ENCODE peak calls at places on chromosomes 2 and 18, in six cellular contexts. L, W, F, C, K and N are unnamed samples.

GRCh38 chr18:58572680-58573079 is 56.2 kb downstream of the ALPK2 start:
- DNase-seq in L (no peak), W (no peak), F (no peak), C (no peak), K (no peak), N (no peak)

GRCh38 chr18:6648581-6648980 is 80.9 kb upstream of the ARHGAP28 start:
- DNase-seq in L (no peak), W (no peak), F (no peak), C (no peak), K (no peak), N (no peak)

GRCh38 chr2:234521536-234521935 is 24.7 kb upstream of the ARL4C start:
- DNase-seq in L (no peak), W (no peak), F (no peak), C (no peak), K (no peak), N (no peak)

GRCh38 chr18:22559414-22560282 is 141.9 kb upstream of the CTAGE1 start:
- DNase-seq in L (peak), W (no peak), F (peak), C (peak), K (peak), N (peak)

GRCh38 chr2:186590538-186591441 is 934 bp downstream of the ITGAV start:
- DNase-seq in L (peak), W (peak), F (peak), C (peak), K (peak), N (no peak)

GRCh38 chr18:13159579-13159978 is 59.0 kb upstream of the LDLRAD4 start:
- DNase-seq in L (peak), W (peak), F (no peak), C (peak), K (peak), N (no peak)

GRCh38 chr2:55782528-55783173 is 89.0 kb upstream of the PNPT1 start:
- DNase-seq in L (no peak), W (no peak), F (no peak), C (no peak), K (no peak), N (no peak)

GRCh38 chr18:48165104-48165866 is 234.8 kb upstream of the SMAD2 start:
- DNase-seq in L (no peak), W (peak), F (no peak), C (no peak), K (no peak), N (peak)

GRCh38 chr2:237704476-237705224 is 77.3 kb downstream of the LRRFIP1 start:
- DNase-seq in L (no peak), W (no peak), F (peak), C (no peak), K (no peak), N (no peak)

GRCh38 chr2:40690525-40690924 is 238.6 kb upstream of the SLC8A1 start:
- DNase-seq in L (no peak), W (no peak), F (no peak), C (no peak), K (no peak), N (no peak)

GRCh38 chr2:108267117-108267516 is 21.6 kb upstream of the SULT1C2 start:
- DNase-seq in L (no peak), W (no peak), F (no peak), C (no peak), K (no peak), N (no peak)

GRCh38 chr2:118971245-118972122 is 29.5 kb downstream of the MARCO start:
- DNase-seq in L (no peak), W (no peak), F (no peak), C (no peak), K (no peak), N (no peak)

GRCh38 chr18:58213445-58213844 is 169.4 kb downstream of the NEDD4L start:
- DNase-seq in L (no peak), W (no peak), F (no peak), C (no peak), K (no peak), N (no peak)

GRCh38 chr2:121210691-121211090 is 74.3 kb downstream of the TFCP2L1 start:
- DNase-seq in L (no peak), W (no peak), F (no peak), C (peak), K (no peak), N (no peak)

GRCh38 chr2:118046628-118047210 is 32.8 kb upstream of the CCDC93 start:
- DNase-seq in L (peak), W (no peak), F (no peak), C (peak), K (peak), N (no peak)

GRCh38 chr2:188303363-188304031 is 11.8 kb downstream of the GULP1 start:
- DNase-seq in L (no peak), W (no peak), F (no peak), C (peak), K (no peak), N (no peak)

GRCh38 chr18:26468931-26469340 is 79.4 kb downstream of the KCTD1 start:
- DNase-seq in L (peak), W (no peak), F (no peak), C (peak), K (peak), N (no peak)

GRCh38 chr2:204860249-204860648 is 315.0 kb downstream of the PARD3B start:
- DNase-seq in L (no peak), W (no peak), F (no peak), C (no peak), K (no peak), N (no peak)

GRCh38 chr2:127659408-127660290 is 13.7 kb downstream of the GPR17 start:
- DNase-seq in L (no peak), W (peak), F (no peak), C (no peak), K (no peak), N (peak)

GRCh38 chr2:170660406-170660805 is 54.7 kb upstream of the SP5 start:
- DNase-seq in L (peak), W (no peak), F (no peak), C (no peak), K (no peak), N (no peak)

GRCh38 chr2:17827785-17828184 is 11.5 kb downstream of the MSGN1 start:
- DNase-seq in L (no peak), W (no peak), F (no peak), C (no peak), K (no peak), N (no peak)

GRCh38 chr2:173146590-173146989 is 70.9 kb downstream of the MAP3K20 start:
- DNase-seq in L (no peak), W (no peak), F (no peak), C (no peak), K (no peak), N (no peak)

GRCh38 chr2:99035920-99036319 is 99.9 kb upstream of the CRACDL start:
- DNase-seq in L (no peak), W (no peak), F (no peak), C (no peak), K (no peak), N (no peak)

GRCh38 chr2:210964141-210964764 is 407.9 kb downstream of the CPS1 start:
- DNase-seq in L (no peak), W (no peak), F (no peak), C (no peak), K (no peak), N (no peak)

GRCh38 chr2:160225722-160226121 is 25.6 kb upstream of the ITGB6 start:
- DNase-seq in L (peak), W (no peak), F (no peak), C (no peak), K (no peak), N (no peak)

GRCh38 chr2:10380048-10380926 is 67.8 kb downstream of the ODC1 start:
- DNase-seq in L (no peak), W (peak), F (no peak), C (no peak), K (no peak), N (no peak)

GRCh38 chr2:54348672-54349071 is 92.6 kb upstream of the TSPYL6 start:
- DNase-seq in L (no peak), W (no peak), F (no peak), C (no peak), K (no peak), N (no peak)

GRCh38 chr2:168639501-168639900 is 162.9 kb upstream of the NOSTRIN start:
- DNase-seq in L (no peak), W (no peak), F (no peak), C (peak), K (no peak), N (peak)

GRCh38 chr2:12391097-12391496 is 325.6 kb upstream of the TRIB2 start:
- DNase-seq in L (no peak), W (no peak), F (no peak), C (peak), K (no peak), N (no peak)

GRCh38 chr18:63266888-63267790 is 52.4 kb downstream of the BCL2 start:
- DNase-seq in L (no peak), W (no peak), F (no peak), C (no peak), K (no peak), N (no peak)

GRCh38 chr18:3213231-3214059 is 6.3 kb downstream of the MYOM1 start:
- DNase-seq in L (no peak), W (peak), F (no peak), C (no peak), K (peak), N (no peak)

GRCh38 chr2:100588071-100588786 is 25.4 kb downstream of the PDCL3 start:
- DNase-seq in L (no peak), W (no peak), F (no peak), C (no peak), K (peak), N (no peak)

GRCh38 chr18:23355206-23355605 is 97.9 kb upstream of the RIOK3 start:
- DNase-seq in L (no peak), W (no peak), F (no peak), C (no peak), K (no peak), N (no peak)

GRCh38 chr2:104546537-104546936 is 307.4 kb upstream of the POU3F3 start:
- DNase-seq in L (no peak), W (no peak), F (no peak), C (no peak), K (no peak), N (no peak)